ENCODE peak calls at places on chromosomes 6 and 20, in seven cellular contexts. X is lower lobe of right lung, R is GM06990, V is astrocyte of the spinal cord, A is pancreas, D is cardiac fibroblast, W is IMR-90. S is an unnamed sample.
A peak's percentile ranks its signal among the peaks of the same experiment; 100 is the strongest.

GRCh38 chr6:39754493-39755115 is 29.4 kb upstream of the KIF6 start:
- DNase-seq in W (no peak), V (no peak), R (no peak), X (no peak), A (no peak), D (peak; percentile 19), S (no peak)

GRCh38 chr6:143337201-143337949 is 113.1 kb downstream of the ADAT2 start:
- DNase-seq in D (peak; percentile 35), W (peak; percentile 8), R (peak; percentile 28), V (no peak), X (peak; percentile 52), A (peak; percentile 33), S (no peak)

GRCh38 chr6:114862809-114863208 is 520.0 kb upstream of the HS3ST5 start:
- DNase-seq in V (peak; percentile 18), X (no peak), A (no peak), D (no peak), R (no peak), W (no peak), S (peak; percentile 0)

GRCh38 chr20:37971561-37972127 is 61.6 kb downstream of the TTI1 start:
- DNase-seq in A (no peak), V (no peak), R (no peak), D (no peak), W (no peak), X (no peak), S (no peak)

GRCh38 chr20:32941155-32941885 is 62.9 kb downstream of the SUN5 start:
- DNase-seq in D (no peak), V (no peak), W (no peak), A (no peak), R (no peak), X (no peak), S (peak; percentile 7)

GRCh38 chr6:98845201-98846020 is 11.0 kb downstream of the POU3F2 start:
- DNase-seq in D (peak; percentile 87), W (peak; percentile 78), R (no peak), A (peak; percentile 79), V (peak; percentile 89), X (peak; percentile 73), S (peak; percentile 79)

GRCh38 chr6:168364793-168365421 is 45.3 kb upstream of the DACT2 start:
- DNase-seq in D (no peak), R (no peak), W (no peak), A (no peak), X (no peak), V (no peak), S (no peak)

GRCh38 chr20:1844723-1845523 is 50.3 kb upstream of the SIRPA start:
- DNase-seq in D (peak; percentile 89), V (peak; percentile 30), X (peak; percentile 71), W (peak; percentile 92), R (peak; percentile 64), A (no peak), S (peak; percentile 48)

GRCh38 chr20:20490673-20491072 is 122.8 kb downstream of the INSM1 start:
- DNase-seq in A (no peak), R (no peak), D (no peak), V (no peak), X (no peak), W (no peak), S (no peak)

GRCh38 chr6:51675551-51676275 is 411.7 kb downstream of the PKHD1 start:
- DNase-seq in X (no peak), V (no peak), A (no peak), D (no peak), W (no peak), R (no peak), S (no peak)

GRCh38 chr20:52747736-52748135 is 224.4 kb upstream of the TSHZ2 start:
- DNase-seq in W (no peak), V (no peak), D (peak; percentile 37), R (no peak), X (no peak), A (no peak), S (peak; percentile 48)

GRCh38 chr6:74068945-74069570 is 373.1 kb downstream of the CD109 start:
- DNase-seq in A (no peak), W (peak; percentile 93), R (no peak), D (peak; percentile 61), X (no peak), V (peak; percentile 38), S (peak; percentile 91)

GRCh38 chr6:1645466-1646185 is 35.9 kb downstream of the FOXC1 start:
- DNase-seq in V (no peak), R (no peak), A (no peak), W (peak; percentile 15), D (no peak), X (no peak), S (peak; percentile 10)

GRCh38 chr20:39110819-39111136 is 148.6 kb downstream of the DHX35 start:
- DNase-seq in A (no peak), D (no peak), V (no peak), W (no peak), R (no peak), X (no peak), S (no peak)

GRCh38 chr6:26576407-26576843 is 20.3 kb upstream of the ABT1 start:
- DNase-seq in D (no peak), R (no peak), W (no peak), A (no peak), X (no peak), V (no peak), S (no peak)

GRCh38 chr6:167015302-167015701 is 16.1 kb downstream of the CEP43 start:
- DNase-seq in D (no peak), V (no peak), A (no peak), R (no peak), X (no peak), W (no peak), S (no peak)

GRCh38 chr6:56932891-56933473 is 21.9 kb upstream of the BEND6 start:
- DNase-seq in D (no peak), X (no peak), V (no peak), R (no peak), A (no peak), W (no peak), S (no peak)

GRCh38 chr6:45801471-45802289 is 214.0 kb downstream of the CLIC5 start:
- DNase-seq in V (no peak), W (no peak), X (no peak), R (no peak), D (no peak), A (no peak), S (peak; percentile 57)

GRCh38 chr20:60984666-60985065 is 267.4 kb upstream of the CDH4 start:
- DNase-seq in W (no peak), X (no peak), V (no peak), R (no peak), A (no peak), D (no peak), S (no peak)

GRCh38 chr6:101226677-101227135 is 166.8 kb upstream of the GRIK2 start:
- DNase-seq in V (peak; percentile 1), R (no peak), X (no peak), D (peak; percentile 36), W (peak; percentile 3), A (no peak), S (peak; percentile 45)

GRCh38 chr20:63539092-63539430 is 1.9 kb upstream of the PTK6 start:
- DNase-seq in X (no peak), R (no peak), W (no peak), A (no peak), D (no peak), V (no peak), S (no peak)
- TF ChIP-seq CTCF in X (no peak), R (no peak), W (no peak), A (no peak), D (no peak), V (no peak), S (no peak)

GRCh38 chr20:44694159-44694558 is 21.0 kb upstream of the CCN5 start:
- DNase-seq in X (no peak), V (no peak), A (no peak), W (no peak), D (no peak), R (no peak), S (no peak)

GRCh38 chr20:44693625-44694024 is 21.5 kb upstream of the CCN5 start:
- DNase-seq in A (no peak), V (no peak), D (no peak), W (no peak), R (no peak), X (no peak), S (no peak)

GRCh38 chr20:44691424-44692423 is 23.4 kb upstream of the CCN5 start:
- DNase-seq in W (no peak), A (no peak), R (no peak), V (no peak), X (no peak), D (peak; percentile 77), S (peak; percentile 79)

GRCh38 chr20:44690781-44691423 is 24.3 kb upstream of the CCN5 start:
- DNase-seq in V (no peak), W (no peak), D (peak; percentile 76), R (no peak), X (no peak), A (no peak), S (peak; percentile 53)

GRCh38 chr20:44692932-44693476 is 22.2 kb upstream of the CCN5 start:
- DNase-seq in A (peak; percentile 34), D (peak; percentile 97), R (no peak), X (no peak), W (peak; percentile 93), V (peak; percentile 95), S (peak; percentile 98)
- H3K4me3 ChIP-seq in A (no peak overlapping the region), D (no peak overlapping the region), R (no peak overlapping the region), X (no peak overlapping the region), W (no peak overlapping the region), V (no peak overlapping the region), S (no peak overlapping the region)

GRCh38 chr6:170522565-170523183 is 30.4 kb downstream of the PSMB1 start:
- DNase-seq in X (no peak), W (peak; percentile 24), V (no peak), R (no peak), A (no peak), D (peak; percentile 18), S (peak; percentile 16)
- TF ChIP-seq CTCF in X (no peak), W (peak; percentile 42), V (peak; percentile 59), R (peak; percentile 29), A (no peak), D (peak; percentile 27), S (peak; percentile 31)

GRCh38 chr6:137181876-137182653 is 8.6 kb upstream of the IL22RA2 start:
- DNase-seq in X (no peak), A (no peak), D (no peak), W (no peak), R (no peak), V (no peak), S (no peak)

GRCh38 chr6:137185290-137185689 is 11.8 kb upstream of the IL22RA2 start:
- DNase-seq in V (no peak), D (no peak), W (no peak), R (no peak), A (no peak), X (no peak), S (no peak)

GRCh38 chr6:137177611-137178010 is 4.2 kb upstream of the IL22RA2 start:
- DNase-seq in A (no peak), W (no peak), V (no peak), X (no peak), D (no peak), R (no peak), S (no peak)

GRCh38 chr6:137176729-137177128 is 3.3 kb upstream of the IL22RA2 start:
- DNase-seq in D (no peak), R (no peak), V (no peak), A (no peak), W (no peak), X (no peak), S (no peak)

DNA sequence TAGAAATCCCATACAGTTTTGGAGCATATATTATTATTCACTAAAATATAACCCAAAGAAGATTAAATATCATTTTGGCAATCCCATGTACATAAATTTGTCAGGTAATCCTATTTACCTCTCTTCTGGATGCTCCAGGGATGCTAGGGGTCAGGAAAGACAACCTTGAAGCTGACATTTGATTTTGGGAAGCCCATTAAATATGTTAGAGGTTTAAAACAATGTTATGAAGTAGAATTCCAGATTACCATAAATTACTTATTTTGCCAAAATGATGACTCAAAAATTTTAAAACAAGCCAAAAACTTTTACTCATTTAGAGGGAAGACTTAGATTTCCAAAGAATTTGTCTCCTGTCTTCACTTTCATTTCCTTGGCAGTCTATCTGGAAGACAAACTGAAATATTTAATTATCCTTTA is 9.2 kb upstream of the IL22RA2 start:
- DNase-seq in R (no peak), X (no peak), W (no peak), D (no peak), A (no peak), V (no peak), S (no peak)
- H3K4me3 ChIP-seq in R (no peak overlapping the region), X (no peak overlapping the region), W (no peak overlapping the region), D (no peak overlapping the region), A (no peak overlapping the region), V (no peak overlapping the region), S (no peak overlapping the region)

S was measured in fibroblast of mammary gland.